ENCODE peak calls at places on chromosomes 3 and 15, in four cellular contexts. B is CD8-positive, alpha-beta memory T cell; V is esophagus squamous epithelium; Z is cardiac fibroblast. N is an unnamed sample.

GRCh38 chr3:126556637-126557414 is 1.9 kb downstream of the C3orf22 start:
- DNase-seq in Z (no peak), V (no peak), B (no peak), N (peak; percentile 18)

GRCh38 chr3:31908391-31909097 is 72.5 kb downstream of the OSBPL10 start:
- DNase-seq in V (no peak), Z (peak; percentile 58), B (no peak), N (no peak)

GRCh38 chr3:143786229-143787199 is 61.8 kb downstream of the SLC9A9 start:
- DNase-seq in B (no peak), V (no peak), Z (peak; percentile 43), N (peak; percentile 12)

GRCh38 chr3:133592843-133593242 is 19.4 kb downstream of the CDV3 start:
- DNase-seq in B (peak; percentile 28), V (no peak), Z (no peak), N (no peak)

GRCh38 chr15:27676647-27677046 is 422.5 kb downstream of the OCA2 start:
- DNase-seq in B (no peak), V (no peak), Z (no peak), N (no peak)

GRCh38 chr15:81183403-81183760 is 13.3 kb upstream of the IL16 start:
- DNase-seq in Z (no peak), V (no peak), B (no peak), N (no peak)

GRCh38 chr3:11154953-11155325 is 646 bp downstream of the HRH1 start:
- DNase-seq in Z (no peak), V (no peak), B (no peak), N (peak; percentile 77)

GRCh38 chr15:45399381-45400212 is 21.3 kb upstream of the GATM start:
- DNase-seq in Z (peak; percentile 77), V (no peak), B (peak; percentile 27), N (peak; percentile 28)

GRCh38 chr15:62456011-62456920 is 291.2 kb upstream of the C2CD4B start:
- DNase-seq in Z (no peak), V (no peak), B (no peak), N (no peak)

GRCh38 chr3:197408177-197408957 is 110.0 kb upstream of the DLG1 start:
- DNase-seq in B (no peak), Z (no peak), V (no peak), N (peak; percentile 22)

GRCh38 chr15:70271422-70272088 is 173.8 kb upstream of the TLE3 start:
- DNase-seq in B (no peak), Z (peak; percentile 97), V (no peak), N (peak; percentile 64)

GRCh38 chr3:66392512-66392911 is 108.3 kb downstream of the LRIG1 start:
- DNase-seq in V (no peak), B (no peak), Z (no peak), N (no peak)

GRCh38 chr15:94526071-94526689 is 294.8 kb downstream of the MCTP2 start:
- DNase-seq in B (no peak), Z (no peak), V (no peak), N (peak; percentile 8)

GRCh38 chr3:23170306-23170705 is 32.8 kb upstream of the UBE2E2 start:
- DNase-seq in Z (peak; percentile 80), B (no peak), V (no peak), N (no peak)

GRCh38 chr15:69668049-69668705 is 215.6 kb downstream of the RPLP1 start:
- DNase-seq in B (peak; percentile 10), Z (no peak), V (no peak), N (no peak)

GRCh38 chr3:196141866-196142673 is 60.2 kb upstream of the TFRC start:
- DNase-seq in B (no peak), Z (no peak), V (no peak), N (no peak)

GRCh38 chr3:47016934-47017435 is 37.5 kb downstream of the NBEAL2 start:
- DNase-seq in B (peak; percentile 34), Z (peak; percentile 89), V (no peak), N (no peak)

GRCh38 chr3:120275553-120276092 is 9.4 kb downstream of the GPR156 start:
- DNase-seq in V (no peak), Z (no peak), B (no peak), N (no peak)

GRCh38 chr3:194261581-194262063 is 89.5 kb downstream of the CPN2 start:
- DNase-seq in V (no peak), B (no peak), Z (no peak), N (peak; percentile 16)

GRCh38 chr15:69749797-69750196 is 297.2 kb downstream of the RPLP1 start:
- DNase-seq in Z (peak; percentile 38), B (no peak), V (no peak), N (no peak)

GRCh38 chr3:51968883-51969674 is 1.8 kb upstream of the PCBP4 start:
- DNase-seq in B (no peak), V (no peak), Z (no peak), N (no peak)

GRCh38 chr15:93048759-93049161 is 40.3 kb downstream of the RGMA start:
- DNase-seq in V (no peak), Z (no peak), B (no peak), N (peak; percentile 58)

GRCh38 chr3:18657858-18658820 is 233.0 kb upstream of the SATB1 start:
- DNase-seq in V (no peak), B (no peak), Z (no peak), N (no peak)

GRCh38 chr15:68719051-68719450 is 101.6 kb downstream of the ANP32A start:
- DNase-seq in Z (no peak), B (no peak), V (no peak), N (no peak)

GRCh38 chr3:98188553-98188952 is 22.1 kb downstream of the OR5H15 start:
- DNase-seq in Z (peak; percentile 4), V (no peak), B (peak; percentile 4), N (no peak)

GRCh38 chr3:179653777-179654117 is 907 bp downstream of the USP13 start:
- DNase-seq in B (no peak), V (no peak), Z (no peak), N (no peak)

GRCh38 chr3:106086636-106087035 is 217.8 kb upstream of the CBLB start:
- DNase-seq in V (no peak), Z (peak; percentile 17), B (no peak), N (no peak)

GRCh38 chr3:15246186-15246585 is 40.1 kb downstream of the CAPN7 start:
- DNase-seq in V (no peak), B (no peak), Z (no peak), N (no peak)

GRCh38 chr3:101876142-101876541 is 26.8 kb downstream of the NFKBIZ start:
- DNase-seq in V (no peak), B (no peak), Z (no peak), N (no peak)

GRCh38 chr15:29612701-29613100 is 209.6 kb downstream of the TJP1 start:
- DNase-seq in Z (peak; percentile 62), B (no peak), V (no peak), N (no peak)

GRCh38 chr15:67146214-67146613 is 80.8 kb downstream of the SMAD3 start:
- DNase-seq in V (no peak), B (no peak), Z (peak; percentile 88), N (no peak)

GRCh38 chr3:4928277-4928789 is 50.9 kb upstream of the BHLHE40 start:
- DNase-seq in Z (no peak), B (no peak), V (no peak), N (no peak)

GRCh38 chr3:192892981-192893827 is 24.5 kb downstream of the MB21D2 start:
- DNase-seq in B (peak; percentile 14), Z (peak; percentile 94), V (no peak), N (peak; percentile 43)

GRCh38 chr15:99154271-99154670 is 49.4 kb downstream of the SYNM start:
- DNase-seq in V (no peak), B (no peak), Z (peak; percentile 12), N (peak; percentile 10)

GRCh38 chr3:56858331-56858730 is 56.6 kb upstream of the ARHGEF3 start:
- DNase-seq in B (no peak), V (no peak), Z (no peak), N (no peak)

GRCh38 chr3:39814007-39814406 is 4.6 kb downstream of the MYRIP start:
- DNase-seq in Z (peak; percentile 74), B (no peak), V (no peak), N (no peak)

GRCh38 chr3:141881702-141882101 is 5.3 kb downstream of the ATP1B3 start:
- DNase-seq in V (no peak), B (no peak), Z (no peak), N (no peak)
- H3K4me3 ChIP-seq in V (peak overlapping the region; percentile 21), B (no peak overlapping the region), Z (no peak overlapping the region), N (no peak overlapping the region)

GRCh38 chr3:185082829-185083228 is 70.0 kb downstream of the C3orf70 start:
- DNase-seq in B (no peak), Z (no peak), V (no peak), N (no peak)
- H3K4me3 ChIP-seq in B (no peak overlapping the region), Z (no peak overlapping the region), V (no peak overlapping the region), N (no peak overlapping the region)

DNA sequence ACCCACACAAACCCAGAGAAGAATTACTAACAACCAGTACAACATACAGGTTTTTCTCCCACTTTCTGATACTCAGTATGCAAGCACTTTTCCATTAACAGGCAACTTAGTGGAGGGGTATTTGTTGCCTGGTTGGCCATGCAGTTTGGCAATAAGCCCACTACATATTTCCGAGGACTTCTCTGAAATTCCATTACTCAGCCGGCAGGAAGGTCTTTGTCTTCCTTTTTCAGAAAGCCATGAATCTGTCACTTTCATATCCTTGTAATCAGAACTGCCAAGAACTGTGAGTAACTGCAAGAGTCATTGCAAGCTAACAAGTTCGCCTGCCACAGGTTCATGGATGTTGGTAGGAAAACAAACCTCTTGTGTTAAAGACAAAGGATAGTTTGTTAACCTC is 422.3 kb upstream of the ROBO1 start:
- DNase-seq in V (no peak), Z (peak; percentile 79), B (no peak), N (no peak)
- H3K4me3 ChIP-seq in V (no peak overlapping the region), Z (no peak overlapping the region), B (no peak overlapping the region), N (no peak overlapping the region)

DNA sequence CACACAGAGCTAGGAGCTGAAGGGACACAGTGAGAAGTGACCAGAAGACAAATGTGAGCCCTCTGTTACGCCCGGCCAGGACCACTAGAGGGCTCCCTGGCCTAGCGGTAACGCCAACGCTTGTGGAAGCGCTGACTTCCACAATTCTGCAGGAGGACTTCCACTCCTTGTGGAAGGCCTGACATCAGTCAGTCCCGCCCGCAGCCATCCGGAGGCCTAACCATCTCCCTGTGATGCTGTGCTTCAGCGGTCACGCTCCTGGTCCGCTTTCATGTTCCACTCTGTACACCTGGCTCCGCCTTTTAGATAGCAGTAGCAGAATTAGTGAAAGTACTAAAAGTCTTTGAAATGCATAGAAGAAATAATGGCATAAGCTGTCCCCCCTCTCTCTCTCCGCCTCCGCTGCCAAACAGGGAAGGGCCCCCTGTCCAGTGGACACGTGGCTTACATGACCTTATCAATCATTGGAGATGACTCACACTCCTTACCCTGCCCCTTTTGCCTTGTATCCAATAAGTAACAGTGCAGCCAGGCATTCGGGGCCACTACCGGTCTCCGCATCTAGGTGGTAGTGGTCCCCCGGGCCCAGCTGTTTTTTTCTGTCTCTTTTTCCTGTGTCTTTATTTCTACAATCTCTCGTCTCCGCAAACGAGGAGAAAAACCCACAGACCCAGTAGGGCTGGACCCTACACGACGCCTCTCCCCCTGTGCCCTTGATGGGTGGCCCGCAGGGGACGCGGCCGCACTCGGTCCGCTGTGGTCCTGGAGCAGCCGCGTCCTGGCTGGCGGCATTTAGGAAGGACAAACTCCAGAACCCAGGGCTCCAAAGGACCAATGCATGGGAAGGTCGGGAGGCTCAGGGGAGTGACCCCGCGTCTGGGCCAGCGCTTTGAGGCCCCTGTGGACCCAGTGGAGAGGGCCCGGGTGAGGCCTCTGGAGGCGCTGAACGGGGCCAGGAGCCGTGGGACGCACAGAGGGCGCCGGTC is 27.0 kb upstream of the RPL32 start:
- DNase-seq in V (no peak), Z (peak; percentile 87), B (peak; percentile 49), N (peak; percentile 86)
- H3K4me3 ChIP-seq in V (peak overlapping the region; percentile 39), Z (no peak overlapping the region), B (peak overlapping the region; percentile 75), N (peak overlapping the region; percentile 59)

N was measured in H7.